ENCODE peak calls at places on chromosomes 6 and 20, in ten cellular contexts. I is H1; O is stimulated activated CD8-positive, alpha-beta memory T cell treated with anti-CD3 and anti-CD28 coated beads, Interleukin-12 subunit alpha, Interleukin-12 subunit beta, amount 100 ng/mL, for 1 hour; K is pancreas; S is Calu3; P is left ventricle myocardium inferior; J is GM13976; F is kidney tubule cell; R is HT1080; X is OCI-LY7. M is an unnamed sample.

GRCh38 chr6:31954511-31954910 is 4.3 kb downstream of the NELFE start:
- DNase-seq in R (no peak), J (no peak), P (no peak), F (no peak), S (no peak), K (no peak), X (no peak), I (no peak), O (no peak), M (no peak)

GRCh38 chr20:37336369-37337207 is 9.4 kb upstream of the SRC start:
- DNase-seq in X (peak), J (peak), K (no peak), S (no peak), I (no peak), O (no peak), P (peak), F (no peak), R (no peak), M (no peak)

GRCh38 chr6:37209461-37210205 is 39.7 kb downstream of the PIM1 start:
- DNase-seq in F (no peak), I (no peak), X (no peak), K (no peak), P (no peak), J (no peak), O (no peak), S (no peak), R (no peak), M (no peak)

GRCh38 chr20:1866834-1867233 is 28.4 kb upstream of the SIRPA start:
- DNase-seq in I (no peak), X (no peak), K (no peak), F (no peak), O (no peak), P (no peak), R (no peak), S (no peak), J (no peak), M (no peak)

GRCh38 chr6:2245954-2246863 is 804 bp upstream of the GMDS start:
- DNase-seq in P (peak), F (peak), X (peak), R (peak), S (peak), J (peak), I (no peak), O (no peak), K (peak), M (peak)

GRCh38 chr6:149318581-149319286 is 1.2 kb downstream of the TAB2 start:
- DNase-seq in O (no peak), K (no peak), F (peak), J (no peak), I (no peak), S (peak), R (peak), X (peak), P (no peak), M (no peak)

GRCh38 chr6:105920071-105920470 is 166.1 kb upstream of the PRDM1 start:
- DNase-seq in J (no peak), X (no peak), R (peak), S (no peak), P (no peak), I (no peak), O (no peak), K (no peak), F (peak), M (no peak)

GRCh38 chr6:151370509-151371078 is 20.8 kb downstream of the ZBTB2 start:
- DNase-seq in S (no peak), X (no peak), I (no peak), J (no peak), K (no peak), R (peak), F (no peak), P (no peak), O (no peak), M (no peak)

GRCh38 chr20:10490706-10491105 is 55.6 kb downstream of the SLX4IP start:
- DNase-seq in R (no peak), P (no peak), F (peak), S (no peak), I (no peak), O (no peak), K (no peak), X (no peak), J (no peak), M (no peak)

GRCh38 chr6:87151786-87152527 is 3.4 kb upstream of the ZNF292 start:
- DNase-seq in J (peak), P (peak), I (no peak), X (peak), K (peak), O (peak), R (no peak), S (peak), F (peak), M (peak)

GRCh38 chr20:8376940-8377339 is 244.9 kb downstream of the PLCB1 start:
- DNase-seq in I (no peak), F (no peak), X (no peak), J (no peak), S (no peak), K (no peak), O (no peak), R (no peak), P (no peak), M (no peak)

M was measured in right lobe of liver.